ENCODE peak calls at places on chromosomes 3 and 15, in seven cellular contexts. B is right atrium auricular region, X is GM04504, F is foreskin fibroblast, A is fibroblast of pulmonary artery, Y is IMR-90, L is pulmonary artery endothelial cell. P is an unnamed sample.

GRCh38 chr15:68209735-68210408 is 4.7 kb upstream of the CALML4 start:
- DNase-seq in B (no peak), X (no peak), F (no peak), A (no peak), Y (no peak), L (no peak), P (no peak)

GRCh38 chr3:150050510-150050909 is 79.8 kb upstream of the PFN2 start:
- DNase-seq in B (no peak), X (no peak), F (no peak), A (peak; percentile 24), Y (no peak), L (no peak), P (no peak)

GRCh38 chr3:55541456-55541855 is 54.4 kb upstream of the WNT5A start:
- DNase-seq in B (no peak), X (no peak), F (no peak), A (no peak), Y (no peak), L (no peak), P (no peak)

GRCh38 chr3:89113887-89114840 is 6.7 kb downstream of the EPHA3 start:
- DNase-seq in B (peak; percentile 66), X (peak; percentile 29), F (peak; percentile 52), A (peak; percentile 56), Y (peak; percentile 42), L (no peak), P (peak; percentile 59)

GRCh38 chr3:66236281-66236680 is 15.5 kb downstream of the SLC25A26 start:
- DNase-seq in B (no peak), X (no peak), F (no peak), A (peak; percentile 18), Y (no peak), L (no peak), P (no peak)

GRCh38 chr15:48897144-48897814 is 19.3 kb downstream of the EID1 start:
- DNase-seq in B (no peak), X (no peak), F (peak; percentile 56), A (peak; percentile 75), Y (peak; percentile 82), L (no peak), P (peak; percentile 99)

GRCh38 chr3:129655326-129655725 is 48.9 kb upstream of the PLXND1 start:
- DNase-seq in B (no peak), X (no peak), F (no peak), A (no peak), Y (no peak), L (no peak), P (no peak)

GRCh38 chr3:106379251-106379750 is 510.5 kb upstream of the CBLB start:
- DNase-seq in B (no peak), X (no peak), F (no peak), A (no peak), Y (no peak), L (no peak), P (no peak)

GRCh38 chr3:185708392-185708791 is 116.5 kb downstream of the IGF2BP2 start:
- DNase-seq in B (no peak), X (no peak), F (no peak), A (no peak), Y (no peak), L (no peak), P (no peak)

GRCh38 chr15:63357657-63358161 is 23.9 kb downstream of the CA12 start:
- DNase-seq in B (no peak), X (no peak), F (no peak), A (no peak), Y (no peak), L (no peak), P (no peak)

GRCh38 chr15:98663606-98664005 is 15.3 kb downstream of the IGF1R start:
- DNase-seq in B (no peak), X (no peak), F (no peak), A (no peak), Y (no peak), L (no peak), P (no peak)

GRCh38 chr3:40451551-40451950 is 5.6 kb upstream of the RPL14 start:
- DNase-seq in B (no peak), X (no peak), F (no peak), A (no peak), Y (no peak), L (no peak), P (no peak)

GRCh38 chr3:60856299-60857046 is 394.8 kb downstream of the FHIT start:
- DNase-seq in B (no peak), X (no peak), F (no peak), A (no peak), Y (no peak), L (no peak), P (no peak)

GRCh38 chr3:155791190-155791589 is 14.9 kb downstream of the C3orf33 start:
- DNase-seq in B (no peak), X (no peak), F (peak; percentile 9), A (peak; percentile 12), Y (peak; percentile 30), L (no peak), P (no peak)

GRCh38 chr3:8166013-8166412 is 335.6 kb upstream of the LMCD1 start:
- DNase-seq in B (no peak), X (no peak), F (no peak), A (no peak), Y (no peak), L (no peak), P (no peak)

GRCh38 chr3:17014734-17015133 is 130.0 kb downstream of the PLCL2 start:
- DNase-seq in B (no peak), X (no peak), F (no peak), A (no peak), Y (no peak), L (no peak), P (no peak)

GRCh38 chr3:62872318-62872717 is 2.9 kb downstream of the CADPS start:
- DNase-seq in B (no peak), X (no peak), F (no peak), A (no peak), Y (no peak), L (no peak), P (no peak)

GRCh38 chr15:43525131-43525530 is 7.7 kb downstream of the MAP1A start:
- DNase-seq in B (no peak), X (no peak), F (no peak), A (no peak), Y (no peak), L (no peak), P (no peak)

GRCh38 chr15:77342767-77343166 is 77.1 kb downstream of the PEAK1 start:
- DNase-seq in B (no peak), X (no peak), F (no peak), A (no peak), Y (no peak), L (no peak), P (peak; percentile 50)

GRCh38 chr3:160643994-160644393 is 33.0 kb upstream of the ARL14 start:
- DNase-seq in B (no peak), X (no peak), F (no peak), A (no peak), Y (peak; percentile 17), L (no peak), P (no peak)

GRCh38 chr3:43531835-43532234 is 90.0 kb downstream of the ANO10 start:
- DNase-seq in B (no peak), X (peak; percentile 42), F (peak; percentile 61), A (peak; percentile 58), Y (peak; percentile 78), L (no peak), P (no peak)

GRCh38 chr3:78745847-78746246 is 1022.0 kb downstream of the ROBO1 start:
- DNase-seq in B (no peak), X (no peak), F (no peak), A (no peak), Y (no peak), L (no peak), P (no peak)

GRCh38 chr3:40516201-40516600 is 8.6 kb upstream of the ZNF621 start:
- DNase-seq in B (no peak), X (no peak), F (no peak), A (peak; percentile 68), Y (peak; percentile 31), L (no peak), P (no peak)

GRCh38 chr3:132033471-132033870 is 1.3 kb downstream of the CPNE4 start:
- DNase-seq in B (no peak), X (no peak), F (no peak), A (no peak), Y (no peak), L (no peak), P (no peak)

GRCh38 chr3:185365281-185366211 is 2.6 kb downstream of the MAP3K13 start:
- DNase-seq in B (no peak), X (no peak), F (no peak), A (no peak), Y (no peak), L (no peak), P (no peak)

GRCh38 chr15:26177816-26178215 is 314.7 kb upstream of the ATP10A start:
- DNase-seq in B (no peak), X (no peak), F (no peak), A (no peak), Y (no peak), L (no peak), P (no peak)

GRCh38 chr15:74449643-74450205 is 11.2 kb downstream of the UBL7 start:
- DNase-seq in B (no peak), X (no peak), F (no peak), A (no peak), Y (no peak), L (no peak), P (no peak)

GRCh38 chr15:66369773-66370651 is 13.5 kb upstream of the TIPIN start:
- DNase-seq in B (no peak), X (no peak), F (no peak), A (peak; percentile 62), Y (peak; percentile 20), L (peak; percentile 61), P (peak; percentile 56)

GRCh38 chr15:48040166-48040817 is 80.5 kb upstream of the SLC24A5 start:
- DNase-seq in B (no peak), X (no peak), F (peak; percentile 38), A (peak; percentile 5), Y (peak; percentile 9), L (no peak), P (peak; percentile 97)

GRCh38 chr15:70853270-70853854 is 595 bp downstream of the LARP6 start:
- DNase-seq in B (no peak), X (no peak), F (peak; percentile 60), A (peak; percentile 63), Y (peak; percentile 87), L (no peak), P (no peak)

GRCh38 chr15:99961011-99961441 is 227.8 kb upstream of the LYSMD4 start:
- DNase-seq in B (peak; percentile 70), X (no peak), F (no peak), A (peak; percentile 55), Y (no peak), L (no peak), P (peak; percentile 4)

GRCh38 chr3:41598804-41599481 is 363.0 kb downstream of the ULK4 start:
- DNase-seq in B (no peak), X (peak; percentile 62), F (no peak), A (peak; percentile 42), Y (peak; percentile 17), L (no peak), P (peak; percentile 14)

GRCh38 chr3:138282836-138283235 is 46.8 kb downstream of the NME9 start:
- DNase-seq in B (no peak), X (no peak), F (no peak), A (no peak), Y (no peak), L (no peak), P (no peak)

GRCh38 chr3:124063168-124063909 is 71.4 kb upstream of the ROPN1 start:
- DNase-seq in B (no peak), X (peak; percentile 22), F (no peak), A (no peak), Y (peak; percentile 60), L (no peak), P (no peak)

GRCh38 chr3:52532838-52533622 is 627 bp downstream of the NT5DC2 start:
- DNase-seq in B (peak; percentile 58), X (no peak), F (peak; percentile 9), A (peak; percentile 12), Y (no peak), L (no peak), P (no peak)

GRCh38 chr15:69757186-69757585 is 304.6 kb downstream of the RPLP1 start:
- DNase-seq in B (no peak), X (no peak), F (no peak), A (no peak), Y (peak; percentile 21), L (no peak), P (no peak)

GRCh38 chr3:120705851-120706582 is 24.0 kb upstream of the HGD start:
- DNase-seq in B (no peak), X (no peak), F (no peak), A (no peak), Y (no peak), L (no peak), P (no peak)

P was measured in foreskin melanocyte.